ENCODE peak calls at places on chromosomes 1 and 21, in eight cellular contexts. S is fibroblast of mammary gland, J is GM06990, Y is LNCaP clone FGC, R is left lung, V is ovary, X is fibroblast of lung, C is AG04450. A is an unnamed sample.

GRCh38 chr1:47231314-47232186 is 475 bp downstream of the TAL1 start:
- DNase-seq in S (peak), J (peak), Y (no peak), R (no peak), V (no peak), X (peak), C (no peak), A (no peak)

GRCh38 chr1:40699787-40700186 is 8.3 kb downstream of the NFYC start:
- DNase-seq in S (no peak), J (peak), Y (no peak), R (no peak), V (no peak), X (peak), C (no peak), A (no peak)

GRCh38 chr1:35931424-35932157 is 686 bp downstream of the AGO3 start:
- DNase-seq in S (peak), J (no peak), Y (no peak), R (peak), V (no peak), X (peak), C (no peak), A (no peak)

GRCh38 chr1:10779841-10780240 is 16.6 kb downstream of the CASZ1 start:
- DNase-seq in S (no peak), J (no peak), Y (no peak), R (no peak), V (no peak), X (no peak), C (no peak), A (no peak)

GRCh38 chr1:74933500-74933899 is 200.5 kb downstream of the TYW3 start:
- DNase-seq in S (peak), J (no peak), Y (no peak), R (no peak), V (no peak), X (no peak), C (no peak), A (no peak)

GRCh38 chr21:32525282-32525681 is 60.0 kb downstream of the TCP10L start:
- DNase-seq in S (no peak), J (no peak), Y (no peak), R (no peak), V (no peak), X (no peak), C (no peak), A (no peak)

GRCh38 chr1:78619029-78619428 is 1.2 kb upstream of the IFI44L start:
- DNase-seq in S (no peak), J (no peak), Y (no peak), R (no peak), V (no peak), X (no peak), C (no peak), A (no peak)

GRCh38 chr1:12170263-12170671 is 3.5 kb downstream of the TNFRSF1B start:
- DNase-seq in S (no peak), J (no peak), Y (no peak), R (no peak), V (no peak), X (no peak), C (no peak), A (no peak)

GRCh38 chr1:163709636-163710035 is 387.9 kb downstream of the NUF2 start:
- DNase-seq in S (peak), J (no peak), Y (no peak), R (no peak), V (no peak), X (peak), C (no peak), A (no peak)

GRCh38 chr1:65148548-65149390 is 766 bp downstream of the AK4 start:
- DNase-seq in S (peak), J (peak), Y (no peak), R (peak), V (peak), X (peak), C (no peak), A (no peak)

GRCh38 chr1:53108646-53109580 is 33.5 kb downstream of the SLC1A7 start:
- DNase-seq in S (peak), J (no peak), Y (no peak), R (no peak), V (no peak), X (peak), C (no peak), A (no peak)

GRCh38 chr1:70504821-70505193 is 93.7 kb downstream of the CTH start:
- DNase-seq in S (peak), J (no peak), Y (no peak), R (no peak), V (no peak), X (peak), C (no peak), A (no peak)

GRCh38 chr1:1826356-1827088 is 48.3 kb upstream of the NADK start:
- DNase-seq in S (no peak), J (no peak), Y (no peak), R (no peak), V (no peak), X (peak), C (no peak), A (peak)

GRCh38 chr1:61348025-61348665 is 265.8 kb downstream of the NFIA start:
- DNase-seq in S (no peak), J (no peak), Y (no peak), R (no peak), V (no peak), X (no peak), C (no peak), A (no peak)

GRCh38 chr1:13956386-13956785 is 256.4 kb downstream of the PRDM2 start:
- DNase-seq in S (peak), J (no peak), Y (no peak), R (no peak), V (no peak), X (peak), C (no peak), A (no peak)

GRCh38 chr1:62508187-62508758 is 71.4 kb downstream of the USP1 start:
- DNase-seq in S (peak), J (no peak), Y (peak), R (no peak), V (peak), X (peak), C (peak), A (no peak)

GRCh38 chr1:35881850-35882273 is 1.1 kb upstream of the AGO1 start:
- DNase-seq in S (no peak), J (no peak), Y (no peak), R (no peak), V (no peak), X (no peak), C (no peak), A (no peak)

GRCh38 chr21:31334648-31335121 is 9.4 kb downstream of the TIAM1 start:
- DNase-seq in S (no peak), J (no peak), Y (no peak), R (no peak), V (no peak), X (peak), C (no peak), A (no peak)

GRCh38 chr21:31332525-31332924 is 11.5 kb downstream of the TIAM1 start:
- DNase-seq in S (no peak), J (no peak), Y (no peak), R (no peak), V (no peak), X (no peak), C (no peak), A (no peak)

GRCh38 chr21:31330144-31330483 is 13.9 kb downstream of the TIAM1 start:
- DNase-seq in S (no peak), J (no peak), Y (no peak), R (no peak), V (no peak), X (no peak), C (no peak), A (no peak)

GRCh38 chr21:31329431-31330143 is 14.5 kb downstream of the TIAM1 start:
- DNase-seq in S (no peak), J (no peak), Y (no peak), R (no peak), V (no peak), X (no peak), C (no peak), A (no peak)

GRCh38 chr21:31331231-31331630 is 12.8 kb downstream of the TIAM1 start:
- DNase-seq in S (no peak), J (no peak), Y (no peak), R (no peak), V (no peak), X (no peak), C (no peak), A (no peak)
- H3K4me3 ChIP-seq in S (no peak), J (no peak), Y (no peak), R (no peak), V (no peak), X (no peak), C (no peak), A (no peak)

GRCh38 chr1:50529510-50529909 is 106.3 kb upstream of the DMRTA2 start:
- DNase-seq in S (no peak), J (no peak), Y (peak), R (no peak), V (no peak), X (no peak), C (no peak), A (no peak)
- TF ChIP-seq CTCF in S (no peak), J (no peak), Y (no peak), R (no peak), V (no peak), X (no peak), C (no peak), A (no peak)

GRCh38 chr1:66275083-66275482 is 258.9 kb upstream of the SGIP1 start:
- DNase-seq in S (no peak), J (no peak), Y (no peak), R (no peak), V (no peak), X (no peak), C (no peak), A (no peak)

GRCh38 chr1:66274634-66275033 is 259.3 kb upstream of the SGIP1 start:
- DNase-seq in S (peak), J (no peak), Y (no peak), R (no peak), V (no peak), X (peak), C (no peak), A (no peak)

GRCh38 chr1:66278260-66279046 is 255.5 kb upstream of the SGIP1 start:
- DNase-seq in S (no peak), J (no peak), Y (no peak), R (no peak), V (no peak), X (no peak), C (no peak), A (no peak)

GRCh38 chr1:66275601-66276023 is 258.3 kb upstream of the SGIP1 start:
- DNase-seq in S (no peak), J (no peak), Y (no peak), R (peak), V (no peak), X (no peak), C (no peak), A (no peak)

DNA sequence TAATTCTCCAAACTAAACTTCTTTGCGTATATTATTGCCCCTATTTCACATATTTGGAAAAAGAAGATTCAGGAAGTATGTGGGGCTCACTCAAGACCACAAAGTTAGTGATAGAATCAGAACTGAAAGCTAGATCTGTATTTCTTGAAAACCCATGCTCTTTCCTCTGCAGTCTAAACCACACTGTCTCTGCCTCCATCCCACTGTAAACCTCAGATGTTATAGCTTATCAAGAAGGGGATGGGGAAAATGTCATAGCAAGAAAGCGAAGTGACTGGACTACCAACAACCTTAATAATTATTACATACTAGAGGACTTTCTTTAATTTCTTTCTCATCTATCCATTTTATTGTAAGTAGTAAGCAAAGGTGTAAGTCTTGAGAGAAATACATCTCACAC is 257.7 kb upstream of the SGIP1 start:
- DNase-seq in S (no peak), J (peak), Y (no peak), R (no peak), V (no peak), X (no peak), C (no peak), A (no peak)
- H3K4me3 ChIP-seq in S (no peak), J (no peak), Y (no peak), R (no peak), V (no peak), X (no peak), C (no peak), A (no peak)

GRCh38 chr1:162631546-162632233 is 574 bp upstream of the DDR2 start:
- DNase-seq in S (peak), J (no peak), Y (no peak), R (no peak), V (peak), X (peak), C (peak), A (no peak)

GRCh38 chr1:162635418-162635817 is 3.2 kb downstream of the DDR2 start:
- DNase-seq in S (no peak), J (no peak), Y (no peak), R (no peak), V (no peak), X (peak), C (no peak), A (no peak)

GRCh38 chr1:162632743-162633326 is 571 bp downstream of the DDR2 start:
- DNase-seq in S (no peak), J (no peak), Y (no peak), R (no peak), V (no peak), X (peak), C (no peak), A (no peak)

GRCh38 chr1:162632234-162632666 is at the start of gene DDR2:
- DNase-seq in S (peak), J (no peak), Y (no peak), R (peak), V (peak), X (peak), C (peak), A (no peak)

DNA sequence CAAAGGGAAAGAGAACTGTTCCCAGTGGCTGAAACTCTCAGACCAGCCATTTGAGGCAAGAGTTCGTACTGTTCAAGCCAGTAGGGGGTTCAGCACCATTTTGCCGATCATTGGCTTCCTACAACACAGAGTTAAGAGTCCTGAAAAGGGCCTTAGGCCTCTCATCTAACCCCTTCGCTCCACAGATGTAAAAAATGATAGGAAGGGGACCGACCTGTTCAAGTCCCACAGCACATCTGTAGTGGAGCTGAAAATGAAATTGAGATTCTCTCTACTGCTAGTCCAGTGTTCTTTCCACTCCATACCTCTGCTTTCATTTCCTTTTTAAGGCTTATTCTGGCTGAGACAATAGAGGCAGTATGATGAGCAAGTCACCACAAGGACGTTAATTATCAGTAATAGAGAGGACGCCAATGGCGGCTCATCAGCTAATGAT is 1.1 kb downstream of the DDR2 start:
- DNase-seq in S (peak), J (peak), Y (no peak), R (no peak), V (peak), X (peak), C (no peak), A (no peak)
- TF ChIP-seq CTCF in S (peak), J (no peak), Y (no peak), R (no peak), V (no peak), X (peak), C (peak), A (no peak)

DNA sequence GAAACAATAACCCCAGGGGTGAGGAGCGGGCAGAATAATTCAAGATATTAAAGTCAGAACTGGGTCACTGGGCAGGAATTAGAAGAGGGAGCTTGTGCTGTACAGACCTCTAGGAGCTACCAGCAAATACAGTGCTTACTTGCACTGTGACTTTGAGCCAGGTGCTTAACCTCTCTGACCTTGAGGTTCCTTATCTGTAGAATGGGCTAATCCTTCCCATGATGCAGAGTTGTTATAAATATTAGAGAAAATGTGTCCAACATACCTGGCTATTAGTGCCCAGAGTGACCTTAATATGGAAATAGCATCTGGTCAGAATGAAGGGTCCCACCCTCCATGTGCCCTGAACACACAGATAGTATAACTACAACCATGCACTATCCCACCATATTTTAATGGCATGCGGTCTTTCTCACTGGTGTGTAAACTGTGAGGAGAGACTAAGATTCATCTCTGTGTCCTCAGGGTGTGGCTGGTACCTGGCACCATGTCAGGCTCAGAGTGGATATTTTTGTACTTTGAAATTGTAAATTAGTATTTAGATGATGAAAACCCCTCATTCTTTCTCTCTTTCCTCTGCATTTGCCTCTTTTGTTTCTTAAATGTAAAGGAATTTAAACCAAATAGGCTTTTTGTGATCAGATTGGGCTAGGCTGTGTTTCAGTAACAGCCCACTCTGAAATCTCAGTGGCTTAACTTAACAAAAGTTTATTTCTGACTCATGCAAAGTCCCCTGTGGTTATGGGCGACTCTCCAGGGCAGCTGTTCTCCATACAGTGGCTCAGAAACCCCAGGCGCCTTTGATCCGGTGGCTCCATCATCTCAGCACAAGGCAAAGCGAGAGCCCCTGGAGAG is 60.0 kb upstream of the ROR1 start:
- DNase-seq in S (peak), J (no peak), Y (no peak), R (peak), V (no peak), X (peak), C (peak), A (no peak)
- H3K4me3 ChIP-seq in S (no peak), J (no peak), Y (no peak), R (no peak), V (no peak), X (no peak), C (no peak), A (no peak)